ENCODE peak calls at places on chromosomes 5 and 9, in eight cellular contexts. H is ovary, A is OCI-LY7, V is cardiac muscle cell, Z is HCT116, M is Peyer's patch, K is foreskin fibroblast, D is IMR-90. W is an unnamed sample.

GRCh38 chr9:134619456-134619982 is 22.1 kb upstream of the COL5A1 start:
- DNase-seq in K (no peak), Z (no peak), M (peak; percentile 15), V (no peak), A (no peak), H (peak; percentile 9), D (no peak), W (no peak)

GRCh38 chr5:149759563-149759962 is 29.5 kb downstream of the PPARGC1B start:
- DNase-seq in A (no peak), Z (no peak), M (no peak), V (no peak), K (no peak), D (no peak), H (no peak), W (no peak)

GRCh38 chr5:132489051-132489770 is 1.4 kb downstream of the IRF1 start:
- DNase-seq in A (peak; percentile 58), Z (no peak), H (no peak), M (peak; percentile 66), D (no peak), V (no peak), K (no peak), W (no peak)

GRCh38 chr9:26310294-26310693 is 582.3 kb downstream of the CAAP1 start:
- DNase-seq in K (no peak), H (no peak), M (no peak), V (peak; percentile 18), A (no peak), Z (no peak), D (peak; percentile 86), W (no peak)

GRCh38 chr5:171707441-171707790 is 78.2 kb upstream of the SMIM23 start:
- DNase-seq in V (no peak), M (no peak), D (no peak), Z (no peak), A (no peak), H (no peak), K (no peak), W (no peak)

GRCh38 chr5:174832811-174833210 is 108.4 kb downstream of the MSX2 start:
- DNase-seq in D (no peak), H (no peak), Z (no peak), M (no peak), V (no peak), A (no peak), K (no peak), W (no peak)

GRCh38 chr9:90770927-90771326 is 30.7 kb upstream of the SYK start:
- DNase-seq in V (no peak), A (no peak), Z (no peak), M (peak; percentile 49), K (no peak), D (no peak), H (no peak), W (no peak)

GRCh38 chr9:129486496-129487306 is 134.2 kb downstream of the C9orf50 start:
- DNase-seq in H (peak; percentile 75), A (no peak), D (peak; percentile 57), K (peak; percentile 93), V (peak; percentile 76), Z (no peak), M (no peak), W (no peak)

GRCh38 chr5:154355141-154355611 is 90.6 kb upstream of the SAP30L start:
- DNase-seq in H (peak; percentile 68), A (no peak), D (no peak), M (no peak), K (no peak), Z (no peak), V (peak; percentile 51), W (no peak)

GRCh38 chr5:159975462-159976019 is 33.4 kb upstream of the TTC1 start:
- DNase-seq in Z (peak; percentile 41), A (no peak), K (peak; percentile 94), V (peak; percentile 94), M (no peak), H (no peak), D (peak; percentile 97), W (no peak)

GRCh38 chr5:62732677-62733121 is 154.1 kb downstream of the LRRC70 start:
- DNase-seq in H (no peak), M (no peak), V (peak; percentile 33), Z (no peak), D (peak; percentile 1), A (no peak), K (no peak), W (no peak)

GRCh38 chr5:6686916-6687409 is 26.3 kb upstream of the TENT4A start:
- DNase-seq in A (no peak), H (no peak), D (peak; percentile 60), V (peak; percentile 67), Z (no peak), M (no peak), K (peak; percentile 78), W (no peak)

GRCh38 chr5:8981496-8981895 is 564.4 kb downstream of the SEMA5A start:
- DNase-seq in H (no peak), K (peak; percentile 62), D (peak; percentile 67), Z (no peak), M (no peak), A (no peak), V (peak; percentile 25), W (no peak)
- TF ChIP-seq CTCF in H (no peak), K (no peak), D (no peak), Z (no peak), M (no peak), A (no peak), V (no peak), W (no peak)

GRCh38 chr9:124390812-124391658 is 24.2 kb downstream of the PSMB7 start:
- DNase-seq in Z (no peak), A (no peak), K (peak; percentile 64), H (no peak), D (peak; percentile 67), V (no peak), M (no peak), W (no peak)

GRCh38 chr9:124394167-124394566 is 21.1 kb downstream of the PSMB7 start:
- DNase-seq in K (peak; percentile 28), V (no peak), H (no peak), Z (no peak), D (peak; percentile 32), M (no peak), A (no peak), W (no peak)

GRCh38 chr9:124392254-124392653 is 23.0 kb downstream of the PSMB7 start:
- DNase-seq in A (no peak), V (no peak), D (no peak), Z (no peak), H (no peak), M (no peak), K (no peak), W (no peak)

GRCh38 chr9:124394596-124394995 is 20.6 kb downstream of the PSMB7 start:
- DNase-seq in V (no peak), D (no peak), H (no peak), Z (no peak), A (no peak), K (peak; percentile 34), M (no peak), W (no peak)

GRCh38 chr9:124392855-124393460 is 22.3 kb downstream of the PSMB7 start:
- DNase-seq in K (peak; percentile 96), M (no peak), D (peak; percentile 95), Z (peak; percentile 39), H (no peak), V (peak; percentile 55), A (peak; percentile 18), W (no peak)
- TF ChIP-seq CTCF in K (peak; percentile 63), M (no peak), D (peak; percentile 68), Z (peak; percentile 62), H (no peak), V (peak; percentile 61), A (peak; percentile 66), W (no peak)

GRCh38 chr5:32627219-32627880 is 42.0 kb downstream of the SUB1 start:
- DNase-seq in V (peak; percentile 29), M (no peak), D (peak; percentile 59), K (no peak), H (no peak), Z (no peak), A (no peak), W (no peak)

GRCh38 chr5:32630867-32631491 is 45.6 kb downstream of the SUB1 start:
- DNase-seq in K (no peak), D (no peak), H (peak; percentile 23), M (no peak), A (no peak), V (no peak), Z (no peak), W (no peak)

GRCh38 chr5:32625106-32625505 is 39.7 kb downstream of the SUB1 start:
- DNase-seq in K (no peak), A (no peak), Z (no peak), D (no peak), H (no peak), V (peak; percentile 43), M (no peak), W (no peak)

DNA sequence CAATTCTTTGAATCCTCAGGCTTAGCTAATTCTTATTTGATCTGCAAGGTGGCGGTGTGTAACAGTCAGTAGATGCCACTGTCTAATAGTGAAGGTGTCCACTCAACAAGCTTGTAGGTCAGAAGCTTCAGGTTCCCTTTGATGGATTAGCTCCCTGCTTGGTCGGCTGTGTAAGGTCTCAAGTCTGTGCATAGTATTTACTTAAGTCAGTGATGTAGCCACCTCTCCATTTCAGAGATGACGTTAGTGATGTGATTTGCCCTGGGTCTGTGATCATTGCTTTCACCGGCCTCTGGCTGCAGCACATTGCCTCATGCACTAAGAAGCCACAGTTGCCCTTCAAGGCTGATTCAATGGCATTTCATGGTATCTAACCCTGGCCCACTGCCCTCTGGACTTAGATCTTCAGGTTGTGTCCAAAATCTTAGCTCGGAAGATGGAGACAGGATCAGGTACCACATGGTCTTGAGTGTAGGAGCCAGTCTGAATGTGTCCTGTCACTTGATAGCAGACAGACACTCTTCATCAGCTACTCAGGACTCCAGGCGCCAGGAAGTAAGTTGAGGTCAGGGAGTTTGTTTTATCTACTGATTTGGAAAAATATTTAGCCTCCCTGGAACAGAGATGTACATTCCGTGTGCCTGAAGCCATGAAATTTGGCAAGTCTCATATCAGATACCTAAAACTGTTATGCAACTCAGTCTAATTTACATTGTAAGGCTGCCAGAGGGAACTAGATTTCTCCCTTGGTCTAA is 42.9 kb downstream of the SUB1 start:
- DNase-seq in M (no peak), Z (no peak), V (peak; percentile 67), H (no peak), A (no peak), K (no peak), D (peak; percentile 85), W (no peak)
- TF ChIP-seq CTCF in M (no peak), Z (no peak), V (no peak), H (no peak), A (no peak), K (no peak), D (no peak), W (no peak)

GRCh38 chr9:2838984-2839367 is 4.9 kb downstream of the PUM3 start:
- DNase-seq in M (no peak), Z (no peak), K (no peak), V (no peak), A (no peak), H (no peak), D (no peak), W (no peak)

GRCh38 chr9:2838356-2838983 is 5.4 kb downstream of the PUM3 start:
- DNase-seq in H (no peak), Z (no peak), V (peak; percentile 36), A (no peak), D (peak; percentile 17), K (no peak), M (no peak), W (no peak)

GRCh38 chr9:2833096-2833495 is 10.8 kb downstream of the PUM3 start:
- DNase-seq in H (no peak), K (no peak), Z (no peak), M (no peak), A (no peak), D (no peak), V (peak; percentile 48), W (no peak)

GRCh38 chr9:2837915-2838314 is 6.0 kb downstream of the PUM3 start:
- DNase-seq in H (no peak), A (no peak), K (no peak), Z (no peak), M (no peak), V (peak; percentile 59), D (peak; percentile 35), W (no peak)
- TF ChIP-seq CTCF in H (peak; percentile 25), A (peak; percentile 64), K (no peak), Z (peak; percentile 40), M (no peak), V (peak; percentile 24), D (peak; percentile 47), W (no peak)

W was measured in GM10248.